ENCODE peak calls at places on chromosome 7, in ten cellular contexts. One of them, this sample, is unnamed.

GRCh38 chr7:46784746-46785145 is 797.2 kb downstream of the TNS3 start:
- DNase-seq in NB4: no peak
- DNase-seq in ELR: peak
- DNase-seq in SJSA1: no peak
- DNase-seq in HTR-8/SVneo: no peak
- DNase-seq in NCI-H187: no peak
- DNase-seq in activated T-cell treated with anti-CD3 and anti-CD28 coated beads for 48 hours: no peak
- DNase-seq in NCI-H2029: no peak
- DNase-seq in activated CD4-positive, CD25-positive, alpha-beta regulatory T cell: no peak
- DNase-seq in non-pigmented ciliary epithelial cell: no peak
- DNase-seq in this sample: no peak

GRCh38 chr7:82057476-82057875 is 287.6 kb upstream of the HGF start:
- DNase-seq in activated CD4-positive, CD25-positive, alpha-beta regulatory T cell: no peak
- DNase-seq in NB4: no peak
- DNase-seq in SJSA1: no peak
- DNase-seq in non-pigmented ciliary epithelial cell: no peak
- DNase-seq in ELR: no peak
- DNase-seq in activated T-cell treated with anti-CD3 and anti-CD28 coated beads for 48 hours: no peak
- DNase-seq in HTR-8/SVneo: no peak
- DNase-seq in NCI-H187: no peak
- DNase-seq in NCI-H2029: no peak
- DNase-seq in this sample: no peak

GRCh38 chr7:6158424-6159096 is 113.9 kb downstream of the CYTH3 start:
- DNase-seq in activated T-cell treated with anti-CD3 and anti-CD28 coated beads for 48 hours: no peak
- DNase-seq in ELR: no peak
- DNase-seq in NCI-H187: no peak
- DNase-seq in HTR-8/SVneo: no peak
- DNase-seq in NCI-H2029: no peak
- DNase-seq in NB4: no peak
- DNase-seq in activated CD4-positive, CD25-positive, alpha-beta regulatory T cell: no peak
- DNase-seq in non-pigmented ciliary epithelial cell: no peak
- DNase-seq in SJSA1: no peak
- DNase-seq in this sample: no peak

GRCh38 chr7:24715171-24715570 is 42.1 kb downstream of the GSDME start:
- DNase-seq in SJSA1: no peak
- DNase-seq in activated T-cell treated with anti-CD3 and anti-CD28 coated beads for 48 hours: no peak
- DNase-seq in ELR: no peak
- DNase-seq in NCI-H187: no peak
- DNase-seq in non-pigmented ciliary epithelial cell: no peak
- DNase-seq in activated CD4-positive, CD25-positive, alpha-beta regulatory T cell: no peak
- DNase-seq in NCI-H2029: no peak
- DNase-seq in HTR-8/SVneo: no peak
- DNase-seq in NB4: no peak
- DNase-seq in this sample: no peak

GRCh38 chr7:104368006-104368405 is 39.6 kb downstream of the LHFPL3 start:
- DNase-seq in activated CD4-positive, CD25-positive, alpha-beta regulatory T cell: no peak
- DNase-seq in NB4: no peak
- DNase-seq in non-pigmented ciliary epithelial cell: no peak
- DNase-seq in NCI-H187: no peak
- DNase-seq in SJSA1: no peak
- DNase-seq in ELR: no peak
- DNase-seq in activated T-cell treated with anti-CD3 and anti-CD28 coated beads for 48 hours: no peak
- DNase-seq in NCI-H2029: no peak
- DNase-seq in HTR-8/SVneo: no peak
- DNase-seq in this sample: no peak

GRCh38 chr7:24896031-24896433 is 83.9 kb downstream of the OSBPL3 start:
- DNase-seq in activated T-cell treated with anti-CD3 and anti-CD28 coated beads for 48 hours: no peak
- DNase-seq in NCI-H2029: no peak
- DNase-seq in activated CD4-positive, CD25-positive, alpha-beta regulatory T cell: no peak
- DNase-seq in HTR-8/SVneo: no peak
- DNase-seq in NCI-H187: no peak
- DNase-seq in SJSA1: no peak
- DNase-seq in NB4: no peak
- DNase-seq in non-pigmented ciliary epithelial cell: no peak
- DNase-seq in ELR: no peak
- DNase-seq in this sample: no peak

GRCh38 chr7:73521636-73522080 is 435 bp downstream of the BAZ1B start:
- DNase-seq in activated CD4-positive, CD25-positive, alpha-beta regulatory T cell: peak
- DNase-seq in HTR-8/SVneo: no peak
- DNase-seq in SJSA1: peak
- DNase-seq in activated T-cell treated with anti-CD3 and anti-CD28 coated beads for 48 hours: peak
- DNase-seq in non-pigmented ciliary epithelial cell: no peak
- DNase-seq in ELR: peak
- DNase-seq in NCI-H2029: no peak
- DNase-seq in NB4: no peak
- DNase-seq in NCI-H187: no peak
- DNase-seq in this sample: peak

GRCh38 chr7:29248713-29249382 is 54.3 kb downstream of the CHN2 start:
- DNase-seq in HTR-8/SVneo: no peak
- DNase-seq in activated CD4-positive, CD25-positive, alpha-beta regulatory T cell: no peak
- DNase-seq in non-pigmented ciliary epithelial cell: no peak
- DNase-seq in SJSA1: no peak
- DNase-seq in activated T-cell treated with anti-CD3 and anti-CD28 coated beads for 48 hours: no peak
- DNase-seq in NCI-H187: no peak
- DNase-seq in NCI-H2029: no peak
- DNase-seq in ELR: no peak
- DNase-seq in NB4: no peak
- DNase-seq in this sample: no peak

GRCh38 chr7:106110885-106111670 is 1.0 kb downstream of the SYPL1 start:
- DNase-seq in NCI-H2029: no peak
- DNase-seq in ELR: no peak
- DNase-seq in NB4: peak
- DNase-seq in NCI-H187: no peak
- DNase-seq in non-pigmented ciliary epithelial cell: no peak
- DNase-seq in activated T-cell treated with anti-CD3 and anti-CD28 coated beads for 48 hours: no peak
- DNase-seq in activated CD4-positive, CD25-positive, alpha-beta regulatory T cell: no peak
- DNase-seq in HTR-8/SVneo: no peak
- DNase-seq in SJSA1: no peak
- DNase-seq in this sample: no peak

GRCh38 chr7:46916581-46916980 is 665.3 kb downstream of the TNS3 start:
- DNase-seq in NCI-H187: no peak
- DNase-seq in ELR: no peak
- DNase-seq in NCI-H2029: no peak
- DNase-seq in activated CD4-positive, CD25-positive, alpha-beta regulatory T cell: no peak
- DNase-seq in HTR-8/SVneo: no peak
- DNase-seq in non-pigmented ciliary epithelial cell: no peak
- DNase-seq in NB4: no peak
- DNase-seq in activated T-cell treated with anti-CD3 and anti-CD28 coated beads for 48 hours: no peak
- DNase-seq in SJSA1: no peak
- DNase-seq in this sample: no peak

GRCh38 chr7:143288836-143289235 is 685 bp downstream of the CASP2 start:
- DNase-seq in NB4: peak
- DNase-seq in ELR: peak
- DNase-seq in HTR-8/SVneo: no peak
- DNase-seq in NCI-H187: peak
- DNase-seq in non-pigmented ciliary epithelial cell: no peak
- DNase-seq in activated CD4-positive, CD25-positive, alpha-beta regulatory T cell: no peak
- DNase-seq in activated T-cell treated with anti-CD3 and anti-CD28 coated beads for 48 hours: no peak
- DNase-seq in NCI-H2029: no peak
- DNase-seq in SJSA1: no peak
- DNase-seq in this sample: no peak

GRCh38 chr7:95794917-95795515 is 22.7 kb downstream of the DYNC1I1 start:
- DNase-seq in NB4: peak
- DNase-seq in HTR-8/SVneo: no peak
- DNase-seq in non-pigmented ciliary epithelial cell: no peak
- DNase-seq in NCI-H2029: no peak
- DNase-seq in activated T-cell treated with anti-CD3 and anti-CD28 coated beads for 48 hours: no peak
- DNase-seq in NCI-H187: peak
- DNase-seq in activated CD4-positive, CD25-positive, alpha-beta regulatory T cell: no peak
- DNase-seq in ELR: peak
- DNase-seq in SJSA1: peak
- DNase-seq in this sample: no peak

GRCh38 chr7:23378996-23379395 is 79.9 kb downstream of the MALSU1 start:
- DNase-seq in NCI-H2029: no peak
- DNase-seq in NCI-H187: no peak
- DNase-seq in HTR-8/SVneo: no peak
- DNase-seq in SJSA1: no peak
- DNase-seq in activated CD4-positive, CD25-positive, alpha-beta regulatory T cell: no peak
- DNase-seq in ELR: no peak
- DNase-seq in NB4: no peak
- DNase-seq in non-pigmented ciliary epithelial cell: no peak
- DNase-seq in activated T-cell treated with anti-CD3 and anti-CD28 coated beads for 48 hours: no peak
- DNase-seq in this sample: no peak

GRCh38 chr7:125032943-125033342 is 103.3 kb upstream of the POT1 start:
- DNase-seq in ELR: no peak
- DNase-seq in NB4: no peak
- DNase-seq in activated CD4-positive, CD25-positive, alpha-beta regulatory T cell: no peak
- DNase-seq in NCI-H2029: peak
- DNase-seq in HTR-8/SVneo: no peak
- DNase-seq in non-pigmented ciliary epithelial cell: no peak
- DNase-seq in activated T-cell treated with anti-CD3 and anti-CD28 coated beads for 48 hours: no peak
- DNase-seq in NCI-H187: no peak
- DNase-seq in SJSA1: no peak
- DNase-seq in this sample: no peak

GRCh38 chr7:133310232-133310852 is 57.5 kb downstream of the EXOC4 start:
- DNase-seq in ELR: no peak
- DNase-seq in non-pigmented ciliary epithelial cell: peak
- DNase-seq in activated CD4-positive, CD25-positive, alpha-beta regulatory T cell: no peak
- DNase-seq in NCI-H2029: peak
- DNase-seq in SJSA1: no peak
- DNase-seq in NCI-H187: no peak
- DNase-seq in NB4: no peak
- DNase-seq in activated T-cell treated with anti-CD3 and anti-CD28 coated beads for 48 hours: no peak
- DNase-seq in HTR-8/SVneo: no peak
- DNase-seq in this sample: no peak

GRCh38 chr7:129762387-129762969 is 151.0 kb downstream of the NRF1 start:
- DNase-seq in NB4: no peak
- DNase-seq in activated T-cell treated with anti-CD3 and anti-CD28 coated beads for 48 hours: no peak
- DNase-seq in HTR-8/SVneo: no peak
- DNase-seq in non-pigmented ciliary epithelial cell: no peak
- DNase-seq in ELR: no peak
- DNase-seq in NCI-H187: no peak
- DNase-seq in NCI-H2029: no peak
- DNase-seq in SJSA1: no peak
- DNase-seq in activated CD4-positive, CD25-positive, alpha-beta regulatory T cell: no peak
- DNase-seq in this sample: no peak

GRCh38 chr7:130154131-130154500 is 51.1 kb downstream of the TMEM209 start:
- DNase-seq in NCI-H2029: peak
- DNase-seq in activated T-cell treated with anti-CD3 and anti-CD28 coated beads for 48 hours: no peak
- DNase-seq in activated CD4-positive, CD25-positive, alpha-beta regulatory T cell: no peak
- DNase-seq in HTR-8/SVneo: no peak
- DNase-seq in non-pigmented ciliary epithelial cell: no peak
- DNase-seq in NB4: no peak
- DNase-seq in SJSA1: no peak
- DNase-seq in ELR: no peak
- DNase-seq in NCI-H187: no peak
- DNase-seq in this sample: no peak

GRCh38 chr7:155585956-155586355 is 39.6 kb upstream of the CNPY1 start:
- DNase-seq in activated CD4-positive, CD25-positive, alpha-beta regulatory T cell: no peak
- DNase-seq in SJSA1: no peak
- DNase-seq in activated T-cell treated with anti-CD3 and anti-CD28 coated beads for 48 hours: no peak
- DNase-seq in NCI-H187: no peak
- DNase-seq in NB4: no peak
- DNase-seq in NCI-H2029: no peak
- DNase-seq in ELR: no peak
- DNase-seq in non-pigmented ciliary epithelial cell: no peak
- DNase-seq in HTR-8/SVneo: no peak
- DNase-seq in this sample: no peak

GRCh38 chr7:27091125-27091524 is 4.7 kb downstream of the HOXA1 start:
- DNase-seq in NCI-H2029: no peak
- DNase-seq in activated T-cell treated with anti-CD3 and anti-CD28 coated beads for 48 hours: no peak
- DNase-seq in activated CD4-positive, CD25-positive, alpha-beta regulatory T cell: no peak
- DNase-seq in HTR-8/SVneo: no peak
- DNase-seq in ELR: no peak
- DNase-seq in NCI-H187: no peak
- DNase-seq in non-pigmented ciliary epithelial cell: no peak
- DNase-seq in NB4: no peak
- DNase-seq in SJSA1: no peak
- DNase-seq in this sample: no peak

GRCh38 chr7:555551-556160 is 36.0 kb upstream of the PDGFA start:
- DNase-seq in non-pigmented ciliary epithelial cell: no peak
- DNase-seq in activated T-cell treated with anti-CD3 and anti-CD28 coated beads for 48 hours: no peak
- DNase-seq in HTR-8/SVneo: no peak
- DNase-seq in ELR: no peak
- DNase-seq in SJSA1: no peak
- DNase-seq in NCI-H187: no peak
- DNase-seq in NCI-H2029: no peak
- DNase-seq in activated CD4-positive, CD25-positive, alpha-beta regulatory T cell: no peak
- DNase-seq in NB4: no peak
- DNase-seq in this sample: no peak

GRCh38 chr7:26584964-26585650 is 279.3 kb downstream of the SKAP2 start:
- DNase-seq in ELR: no peak
- DNase-seq in non-pigmented ciliary epithelial cell: no peak
- DNase-seq in SJSA1: no peak
- DNase-seq in activated CD4-positive, CD25-positive, alpha-beta regulatory T cell: no peak
- DNase-seq in NB4: no peak
- DNase-seq in NCI-H2029: no peak
- DNase-seq in activated T-cell treated with anti-CD3 and anti-CD28 coated beads for 48 hours: no peak
- DNase-seq in HTR-8/SVneo: no peak
- DNase-seq in NCI-H187: peak
- DNase-seq in this sample: no peak

GRCh38 chr7:127895814-127896280 is 135.4 kb downstream of the LRRC4 start:
- DNase-seq in ELR: peak
- DNase-seq in activated T-cell treated with anti-CD3 and anti-CD28 coated beads for 48 hours: no peak
- DNase-seq in NCI-H187: no peak
- DNase-seq in activated CD4-positive, CD25-positive, alpha-beta regulatory T cell: no peak
- DNase-seq in NB4: no peak
- DNase-seq in SJSA1: no peak
- DNase-seq in HTR-8/SVneo: no peak
- DNase-seq in NCI-H2029: no peak
- DNase-seq in non-pigmented ciliary epithelial cell: no peak
- DNase-seq in this sample: no peak

GRCh38 chr7:33109758-33110238 is 594 bp upstream of the RP9 start:
- DNase-seq in HTR-8/SVneo: peak
- DNase-seq in activated CD4-positive, CD25-positive, alpha-beta regulatory T cell: no peak
- DNase-seq in activated T-cell treated with anti-CD3 and anti-CD28 coated beads for 48 hours: no peak
- DNase-seq in NCI-H2029: no peak
- DNase-seq in ELR: peak
- DNase-seq in SJSA1: no peak
- DNase-seq in non-pigmented ciliary epithelial cell: no peak
- DNase-seq in NCI-H187: no peak
- DNase-seq in NB4: peak
- DNase-seq in this sample: no peak

GRCh38 chr7:53602817-53603418 is 567.5 kb downstream of the POM121L12 start:
- DNase-seq in non-pigmented ciliary epithelial cell: no peak
- DNase-seq in NCI-H2029: no peak
- DNase-seq in SJSA1: no peak
- DNase-seq in HTR-8/SVneo: no peak
- DNase-seq in ELR: no peak
- DNase-seq in NB4: peak
- DNase-seq in activated CD4-positive, CD25-positive, alpha-beta regulatory T cell: no peak
- DNase-seq in NCI-H187: no peak
- DNase-seq in activated T-cell treated with anti-CD3 and anti-CD28 coated beads for 48 hours: no peak
- DNase-seq in this sample: no peak